ENCODE peak calls at places on chromosome 14, in seven cellular contexts. L is cardiac fibroblast, V is left kidney, S is cerebellar cortex, F is neural crest cell, T is foreskin fibroblast, G is ELR. C is an unnamed sample.

GRCh38 chr14:74610866-74611671 is 968 bp downstream of the LTBP2 start:
- DNase-seq in L (peak), S (no peak), T (peak), F (no peak), V (peak), G (no peak), C (no peak)

GRCh38 chr14:52596861-52597260 is 44.2 kb downstream of the GPR137C start:
- DNase-seq in S (no peak), V (no peak), G (peak), L (no peak), F (no peak), T (no peak), C (no peak)

GRCh38 chr14:35300228-35300627 is 8.0 kb downstream of the PSMA6 start:
- DNase-seq in S (no peak), G (no peak), L (no peak), F (no peak), V (no peak), T (no peak), C (no peak)

GRCh38 chr14:60845523-60845922 is 111.0 kb downstream of the MNAT1 start:
- DNase-seq in V (no peak), T (no peak), F (no peak), L (no peak), G (no peak), S (no peak), C (no peak)

GRCh38 chr14:58941666-58942065 is 246.8 kb upstream of the DAAM1 start:
- DNase-seq in T (no peak), F (no peak), V (peak), L (no peak), S (no peak), G (no peak), C (no peak)

GRCh38 chr14:53528114-53528513 is 375.0 kb upstream of the DDHD1 start:
- DNase-seq in F (no peak), G (no peak), T (peak), V (no peak), S (no peak), L (no peak), C (no peak)

GRCh38 chr14:60532442-60532841 is 23.5 kb downstream of the SIX6 start:
- DNase-seq in S (no peak), T (no peak), L (no peak), G (peak), V (no peak), F (no peak), C (no peak)

GRCh38 chr14:65210118-65210826 is 108.0 kb upstream of the MAX start:
- DNase-seq in F (no peak), G (peak), L (peak), S (no peak), T (peak), V (no peak), C (no peak)

GRCh38 chr14:57707219-57707618 is 158.7 kb downstream of the SLC35F4 start:
- DNase-seq in T (no peak), S (no peak), L (no peak), V (no peak), G (no peak), F (no peak), C (no peak)

GRCh38 chr14:48430805-48431204 is 755.4 kb upstream of the MDGA2 start:
- DNase-seq in T (no peak), V (no peak), S (no peak), G (no peak), L (no peak), F (no peak), C (no peak)

GRCh38 chr14:64706119-64706465 is 1.9 kb downstream of the PLEKHG3 start:
- DNase-seq in F (no peak), S (no peak), T (no peak), L (no peak), G (no peak), V (no peak), C (no peak)

GRCh38 chr14:94451826-94452225 is 774 bp downstream of the SERPINA11 start:
- DNase-seq in F (no peak), L (no peak), G (no peak), V (no peak), T (no peak), S (no peak), C (no peak)

GRCh38 chr14:69360438-69361108 is 37.5 kb downstream of the ERH start:
- DNase-seq in G (no peak), F (no peak), L (no peak), S (no peak), T (peak), V (no peak), C (no peak)

GRCh38 chr14:104746071-104746545 is 6.8 kb upstream of the SIVA1 start:
- DNase-seq in F (no peak), G (no peak), L (no peak), V (peak), T (no peak), S (no peak), C (no peak)

GRCh38 chr14:61178226-61179060 is 102.7 kb downstream of the TMEM30B start:
- DNase-seq in V (no peak), G (peak), F (no peak), S (no peak), T (peak), L (peak), C (no peak)

GRCh38 chr14:70707138-70708038 is 65.7 kb downstream of the TTC9 start:
- DNase-seq in G (peak), F (no peak), T (peak), S (no peak), L (peak), V (peak), C (no peak)

GRCh38 chr14:95040723-95041476 is 116.4 kb downstream of the DICER1 start:
- DNase-seq in T (peak), S (no peak), L (no peak), F (no peak), V (peak), G (no peak), C (no peak)

GRCh38 chr14:68807987-68808386 is 15.1 kb upstream of the ZFP36L1 start:
- DNase-seq in V (no peak), G (no peak), T (no peak), L (no peak), S (no peak), F (no peak), C (no peak)

GRCh38 chr14:95490727-95491451 is 25.6 kb downstream of the SYNE3 start:
- DNase-seq in S (no peak), T (peak), G (no peak), F (no peak), L (peak), V (no peak), C (no peak)

GRCh38 chr14:55347040-55347439 is 64.6 kb downstream of the ATG14 start:
- DNase-seq in F (no peak), L (no peak), V (no peak), S (no peak), T (no peak), G (no peak), C (no peak)

GRCh38 chr14:88802596-88802995 is 9.8 kb upstream of the EML5 start:
- DNase-seq in G (no peak), S (no peak), T (no peak), L (no peak), V (no peak), F (no peak), C (no peak)

GRCh38 chr14:98290596-98290995 is 981.4 kb downstream of the BCL11B start:
- DNase-seq in F (no peak), G (no peak), L (no peak), T (no peak), V (no peak), S (no peak), C (no peak)

GRCh38 chr14:59848671-59849070 is 21.9 kb downstream of the RTN1 start:
- DNase-seq in V (no peak), L (no peak), T (no peak), F (no peak), G (no peak), S (no peak), C (no peak)

GRCh38 chr14:64202731-64203130 is 91.4 kb downstream of the ESR2 start:
- DNase-seq in G (no peak), V (no peak), F (no peak), L (no peak), S (peak), T (no peak), C (no peak)

GRCh38 chr14:100589071-100589759 is 2.0 kb upstream of the BEGAIN start:
- DNase-seq in F (no peak), G (no peak), V (no peak), L (no peak), S (peak), T (no peak), C (no peak)

GRCh38 chr14:100304825-100305445 is 1.3 kb downstream of the SLC25A29 start:
- DNase-seq in G (peak), V (peak), F (no peak), L (peak), S (peak), T (peak), C (no peak)

GRCh38 chr14:103127356-103127755 is 4.1 kb downstream of the TNFAIP2 start:
- DNase-seq in G (no peak), L (no peak), T (no peak), V (no peak), F (no peak), S (no peak), C (no peak)

GRCh38 chr14:69726761-69727511 is 40.0 kb upstream of the SRSF5 start:
- DNase-seq in F (peak), G (peak), V (peak), T (peak), S (peak), L (peak), C (no peak)

GRCh38 chr14:68232643-68233055 is 413.1 kb downstream of the RAD51B start:
- DNase-seq in V (peak), F (no peak), T (peak), G (peak), L (peak), S (peak), C (no peak)

GRCh38 chr14:103848720-103849077 is 1.3 kb upstream of the PPP1R13B start:
- DNase-seq in G (no peak), S (peak), F (no peak), T (no peak), V (no peak), L (no peak), C (no peak)

GRCh38 chr14:52235866-52236510 is 31.5 kb upstream of the PTGDR start:
- DNase-seq in F (no peak), L (no peak), G (no peak), S (no peak), T (no peak), V (no peak), C (no peak)

GRCh38 chr14:24818054-24818822 is 184.2 kb upstream of the GZMB start:
- DNase-seq in G (no peak), V (peak), L (no peak), T (no peak), F (no peak), S (no peak), C (no peak)